ENCODE peak calls at places on chromosomes 6 and 20, in four cellular contexts. N is tibial nerve, L is tibial artery, C is body of pancreas. T is an unnamed sample.

GRCh38 chr6:170369439-170369838 is 62.9 kb downstream of the FAM120B start:
- DNase-seq in N (no peak), L (no peak), C (no peak), T (no peak)

GRCh38 chr20:46237221-46237620 is 71.1 kb downstream of the CDH22 start:
- DNase-seq in N (no peak), L (no peak), C (no peak), T (no peak)

GRCh38 chr6:142945446-142946180 is 637 bp upstream of the HIVEP2 start:
- DNase-seq in N (no peak), L (no peak), C (peak), T (no peak)

GRCh38 chr6:21441386-21441785 is 152.2 kb upstream of the SOX4 start:
- DNase-seq in N (no peak), L (no peak), C (no peak), T (no peak)

GRCh38 chr20:37758332-37758731 is 64.5 kb downstream of the CTNNBL1 start:
- DNase-seq in N (no peak), L (no peak), C (no peak), T (peak)

GRCh38 chr6:87366899-87367298 is 22.3 kb downstream of the C6orf163 start:
- DNase-seq in N (no peak), L (no peak), C (no peak), T (no peak)

GRCh38 chr20:24403410-24403809 is 66.0 kb upstream of the SYNDIG1 start:
- DNase-seq in N (no peak), L (no peak), C (no peak), T (no peak)

GRCh38 chr20:12687476-12687875 is 321.3 kb upstream of the SPTLC3 start:
- DNase-seq in N (no peak), L (no peak), C (no peak), T (no peak)

GRCh38 chr20:13515796-13516533 is 122.8 kb downstream of the TASP1 start:
- DNase-seq in N (no peak), L (no peak), C (no peak), T (no peak)

GRCh38 chr20:5001174-5002076 is at the start of gene SLC23A2:
- DNase-seq in N (no peak), L (peak), C (peak), T (no peak)

GRCh38 chr20:5150226-5151076 is 23.6 kb downstream of the CDS2 start:
- DNase-seq in N (no peak), L (no peak), C (no peak), T (no peak)

GRCh38 chr6:132483779-132484679 is 28.9 kb downstream of the STX7 start:
- DNase-seq in N (peak), L (no peak), C (peak), T (peak)

GRCh38 chr6:132481189-132481588 is 31.7 kb downstream of the STX7 start:
- DNase-seq in N (no peak), L (no peak), C (no peak), T (no peak)

GRCh38 chr6:132482595-132482994 is 30.3 kb downstream of the STX7 start:
- DNase-seq in N (no peak), L (no peak), C (no peak), T (no peak)

GRCh38 chr6:132487762-132488161 is 25.2 kb downstream of the STX7 start:
- DNase-seq in N (no peak), L (no peak), C (no peak), T (no peak)

GRCh38 chr6:132484680-132485018 is 28.3 kb downstream of the STX7 start:
- DNase-seq in N (no peak), L (no peak), C (no peak), T (no peak)
- H3K4me3 ChIP-seq in N (no peak), L (no peak), C (no peak), T (no peak)

DNA sequence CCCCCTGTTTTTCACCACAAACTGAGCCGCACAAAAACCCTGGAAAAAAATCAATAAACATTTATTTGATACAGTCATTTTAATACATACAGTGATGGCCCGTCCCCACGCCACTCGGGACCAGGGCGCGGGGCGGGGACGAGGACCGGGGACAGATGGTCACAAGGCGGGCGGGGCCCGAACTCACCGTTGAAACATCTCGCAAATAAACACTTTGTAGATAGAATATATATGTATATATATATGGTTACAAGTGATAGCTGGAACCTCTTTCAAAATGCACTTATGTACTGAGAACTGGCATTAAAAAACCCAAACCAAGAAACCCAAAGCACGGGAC is 418 bp upstream of the UCKL1 start:
- DNase-seq in N (no peak), L (no peak), C (no peak), T (no peak)
- H3K4me3 ChIP-seq in N (peak), L (peak), C (peak), T (peak)

DNA sequence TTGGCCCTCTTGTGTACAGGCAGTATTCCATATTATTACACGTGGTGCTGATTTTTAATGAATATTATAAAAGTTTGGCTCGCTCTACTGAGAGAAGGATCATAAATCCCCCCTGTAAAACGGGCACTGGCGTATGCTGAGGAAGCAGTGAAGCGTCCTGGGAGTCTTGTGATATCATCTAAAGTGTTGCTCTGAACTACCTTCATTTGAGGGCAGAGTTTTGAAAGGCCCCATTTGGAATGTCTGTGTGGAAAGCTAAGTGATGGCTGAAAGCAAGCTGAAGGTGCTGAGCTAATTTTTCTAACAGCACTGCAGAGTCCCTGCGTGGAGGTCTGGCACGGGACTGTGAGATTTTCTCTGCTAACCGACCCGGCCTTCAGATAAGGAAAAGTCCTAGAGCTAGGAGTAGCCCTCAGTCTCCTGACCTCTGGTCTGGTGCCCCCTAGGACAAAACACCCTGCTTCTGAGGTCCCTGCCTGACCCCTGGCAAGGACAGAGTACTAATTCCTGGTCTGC is 1.3 kb upstream of the BACH2 start:
- DNase-seq in N (no peak), L (no peak), C (no peak), T (no peak)
- H3K4me3 ChIP-seq in N (no peak), L (no peak), C (no peak), T (no peak)

DNA sequence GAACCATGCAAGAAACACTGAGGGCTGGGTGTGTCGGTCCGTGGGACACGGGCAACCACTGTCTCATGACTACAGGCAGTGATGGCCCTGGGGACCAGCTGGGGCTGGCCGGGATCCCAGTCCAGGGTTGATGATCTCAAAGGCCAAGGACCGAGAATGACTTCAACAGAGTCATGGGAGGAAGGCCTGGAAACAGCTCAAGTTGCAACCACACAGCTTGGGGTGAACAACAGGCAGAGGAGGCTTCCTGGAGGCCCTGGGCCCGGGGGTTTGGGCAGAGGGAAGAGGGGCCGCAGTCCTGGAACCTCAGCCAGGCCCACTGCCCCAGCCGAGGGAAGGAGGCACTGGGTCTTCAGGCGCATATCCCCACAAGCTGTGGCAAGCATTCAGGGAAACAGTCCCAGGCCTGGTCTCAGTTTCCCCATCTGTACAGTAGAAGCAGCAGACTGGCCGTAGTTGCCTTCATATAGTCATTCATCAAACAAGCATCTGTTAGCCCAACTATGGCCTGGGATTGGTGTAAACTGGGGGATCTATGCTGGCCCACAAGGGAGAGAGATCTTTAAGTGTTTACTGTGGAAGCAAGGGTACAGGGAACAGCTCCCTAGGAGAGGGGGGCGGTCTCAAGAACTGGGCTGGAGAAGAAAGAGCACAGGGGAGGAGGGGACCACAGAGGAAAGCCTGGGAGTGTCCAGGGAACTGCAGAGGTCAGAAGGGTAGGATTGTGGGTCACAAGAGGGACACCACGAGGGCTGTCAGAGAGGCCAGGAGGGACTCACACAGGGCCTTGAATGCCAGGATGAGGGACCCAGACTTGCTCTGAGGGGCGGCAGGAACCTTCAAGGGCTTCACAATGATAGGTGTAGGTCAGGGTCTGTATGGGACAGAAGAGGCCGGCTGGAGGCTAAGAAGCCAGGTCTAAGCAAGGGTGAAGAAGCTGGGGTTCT is 2.1 kb downstream of the MYL9 start:
- DNase-seq in N (peak), L (peak), C (peak), T (no peak)
- H3K4me3 ChIP-seq in N (peak), L (peak), C (no peak), T (no peak)

GRCh38 chr20:35871311-35871771 is 83.0 kb downstream of the SCAND1 start:
- DNase-seq in N (peak), L (no peak), C (no peak), T (no peak)
- H3K4me3 ChIP-seq in N (no peak), L (no peak), C (no peak), T (no peak)

DNA sequence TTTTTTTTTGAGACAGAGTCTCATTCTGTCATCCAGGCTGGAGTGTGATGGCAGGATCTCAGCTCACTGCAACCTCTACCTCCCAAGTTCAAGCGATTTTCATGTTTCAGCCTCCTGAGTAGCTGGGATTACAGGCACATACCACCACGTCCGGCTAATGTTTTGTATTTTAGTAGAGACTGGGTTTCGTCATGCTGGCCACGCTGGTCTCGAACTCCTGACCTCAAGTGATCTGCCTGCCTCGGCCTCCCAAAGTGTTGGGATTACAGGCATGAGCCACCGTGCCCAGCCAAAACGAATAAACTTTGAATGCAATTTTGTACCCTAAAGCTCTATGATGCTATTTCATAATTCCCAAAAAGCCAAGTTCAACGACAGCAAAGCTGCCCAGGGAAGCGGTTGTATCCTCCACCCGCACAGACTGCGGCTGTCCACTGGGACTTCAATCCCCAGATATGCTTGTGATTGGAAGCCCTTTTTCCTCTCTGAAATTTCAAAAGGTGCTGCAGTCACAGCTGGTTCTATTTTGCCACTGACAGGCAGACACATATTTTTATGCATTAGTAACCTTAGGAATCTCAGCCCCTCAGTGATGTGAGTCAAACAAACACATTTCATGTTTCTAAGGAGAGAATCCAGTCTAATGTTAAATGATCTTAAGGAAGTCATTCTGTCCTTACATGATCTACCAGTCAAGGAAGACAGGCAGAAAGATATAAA is 8.7 kb upstream of the RAMACL start:
- DNase-seq in N (no peak), L (no peak), C (no peak), T (no peak)
- H3K4me3 ChIP-seq in N (no peak), L (no peak), C (no peak), T (no peak)

GRCh38 chr20:49711331-49711987 is 2.2 kb downstream of the B4GALT5 start:
- DNase-seq in N (no peak), L (no peak), C (no peak), T (no peak)
- H3K4me3 ChIP-seq in N (no peak), L (peak), C (no peak), T (no peak)

GRCh38 chr6:134233180-134233579 is 84.7 kb downstream of the SGK1 start:
- DNase-seq in N (no peak), L (no peak), C (no peak), T (no peak)
- H3K4me3 ChIP-seq in N (no peak), L (no peak), C (no peak), T (no peak)

DNA sequence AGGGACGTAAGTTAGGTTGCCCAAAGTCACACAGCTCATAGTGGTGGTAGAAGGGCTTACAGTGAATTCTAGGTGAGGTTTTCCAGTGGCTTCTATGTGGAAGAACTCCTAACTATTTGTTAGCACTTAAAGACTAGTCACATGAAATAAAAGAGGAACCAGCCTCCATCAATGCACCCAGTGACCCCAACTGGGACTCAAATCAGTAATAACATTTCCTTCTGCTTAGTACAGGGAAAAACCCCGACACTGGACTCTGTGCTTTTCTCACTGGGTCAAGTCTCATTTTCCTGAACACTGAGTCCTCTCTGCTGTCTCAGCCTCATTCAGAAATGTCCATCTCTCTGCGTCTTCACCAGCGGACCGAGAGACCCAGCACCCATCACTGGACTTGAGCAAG is 89.2 kb downstream of the SLC22A23 start:
- DNase-seq in N (no peak), L (no peak), C (no peak), T (no peak)
- H3K4me3 ChIP-seq in N (no peak), L (no peak), C (no peak), T (no peak)

T was measured in iPS DF 6.9.